ENCODE peak calls at places on chromosomes 5 and 9, in six cellular contexts. U is Ammon's horn, T is PC-9, V is foreskin fibroblast, M is heart left ventricle, L is pancreas. D is an unnamed sample.

GRCh38 chr9:126111556-126111955 is 215.1 kb upstream of the MVB12B start:
- DNase-seq in U (no peak), T (no peak), V (no peak), L (no peak), M (no peak), D (no peak)

GRCh38 chr5:170135796-170136490 is 30.2 kb downstream of the FOXI1 start:
- DNase-seq in T (no peak), V (peak), L (no peak), M (no peak), U (no peak), D (peak)

GRCh38 chr9:1732670-1733069 is 282.5 kb upstream of the SMARCA2 start:
- DNase-seq in U (no peak), V (no peak), M (no peak), T (no peak), L (no peak), D (peak)

GRCh38 chr9:97755618-97756267 is 58.6 kb upstream of the XPA start:
- DNase-seq in U (no peak), V (no peak), L (no peak), M (no peak), T (no peak), D (no peak)

GRCh38 chr9:127444283-127444920 is 6.8 kb downstream of the RPL12 start:
- DNase-seq in V (peak), L (no peak), T (no peak), M (no peak), U (no peak), D (no peak)

GRCh38 chr5:109743770-109744212 is 54.1 kb downstream of the MAN2A1 start:
- DNase-seq in U (peak), T (peak), V (peak), L (no peak), M (no peak), D (no peak)

GRCh38 chr9:97553141-97553540 is 51.7 kb downstream of the TMOD1 start:
- DNase-seq in V (no peak), L (no peak), U (no peak), T (no peak), M (no peak), D (no peak)

GRCh38 chr5:109350537-109351270 is 59.1 kb downstream of the PJA2 start:
- DNase-seq in V (peak), L (no peak), M (no peak), T (no peak), U (no peak), D (no peak)

GRCh38 chr9:73736266-73736665 is 584.6 kb downstream of the ANXA1 start:
- DNase-seq in V (no peak), M (no peak), T (no peak), U (no peak), L (no peak), D (peak)

GRCh38 chr5:180335614-180336233 is 17.4 kb downstream of the GFPT2 start:
- DNase-seq in M (no peak), V (no peak), T (no peak), U (no peak), L (no peak), D (no peak)

GRCh38 chr5:151065609-151066008 is 15.2 kb downstream of the TNIP1 start:
- DNase-seq in U (no peak), T (no peak), L (no peak), M (no peak), V (no peak), D (no peak)

GRCh38 chr5:1493941-1494340 is 29.8 kb downstream of the LPCAT1 start:
- DNase-seq in T (no peak), V (no peak), L (no peak), M (no peak), U (no peak), D (no peak)

GRCh38 chr9:124502711-124503702 is 4.2 kb downstream of the NR5A1 start:
- DNase-seq in U (no peak), M (peak), L (no peak), T (no peak), V (peak), D (no peak)

GRCh38 chr5:7868427-7868772 is 431 bp downstream of the FASTKD3 start:
- DNase-seq in T (no peak), U (no peak), M (no peak), L (no peak), V (no peak), D (no peak)

GRCh38 chr9:72401396-72401795 is 36.4 kb upstream of the ZFAND5 start:
- DNase-seq in T (no peak), M (no peak), U (peak), L (no peak), V (no peak), D (no peak)

GRCh38 chr5:159444441-159445082 is 114.3 kb upstream of the IL12B start:
- DNase-seq in M (no peak), L (no peak), V (peak), U (peak), T (peak), D (peak)

GRCh38 chr9:98057095-98057799 is 715 bp downstream of the NANS start:
- DNase-seq in V (no peak), U (peak), M (no peak), T (no peak), L (no peak), D (peak)

GRCh38 chr9:13919386-13919785 is 394.6 kb downstream of the NFIB start:
- DNase-seq in T (no peak), M (no peak), U (no peak), L (no peak), V (no peak), D (no peak)

GRCh38 chr9:20472646-20473045 is 149.7 kb downstream of the MLLT3 start:
- DNase-seq in L (no peak), M (no peak), T (no peak), V (peak), U (no peak), D (no peak)

GRCh38 chr5:157025093-157025698 is 33.7 kb downstream of the HAVCR1 start:
- DNase-seq in U (no peak), T (no peak), M (no peak), L (no peak), V (no peak), D (no peak)

GRCh38 chr5:82421119-82421518 is 143.0 kb upstream of the RPS23 start:
- DNase-seq in L (no peak), M (no peak), V (peak), U (no peak), T (peak), D (peak)

GRCh38 chr9:137589441-137590122 is 730 bp downstream of the ZMYND19 start:
- DNase-seq in V (peak), T (peak), U (no peak), L (no peak), M (peak), D (peak)

GRCh38 chr9:71814226-71814625 is 45.9 kb upstream of the CEMIP2 start:
- DNase-seq in T (no peak), V (no peak), M (peak), L (no peak), U (no peak), D (no peak)

GRCh38 chr5:60883229-60883628 is 39.2 kb upstream of the ELOVL7 start:
- DNase-seq in V (peak), L (no peak), U (no peak), T (no peak), M (no peak), D (no peak)

GRCh38 chr5:51242453-51242852 is 140.8 kb upstream of the ISL1 start:
- DNase-seq in T (no peak), M (no peak), V (peak), L (no peak), U (no peak), D (no peak)

D was measured in cardiac muscle cell.